ENCODE peak calls at places on chromosomes 16 and 17, in nine cellular contexts. M is heart left ventricle, E is mammary epithelial cell, F is fibroblast of mammary gland, P is osteocyte, A is lower lobe of right lung, B is foreskin fibroblast, X is RWPE2, H is body of pancreas. J is an unnamed sample.

GRCh38 chr17:32211671-32212070 is 54.0 kb upstream of the RHBDL3 start:
- DNase-seq in M (no peak), E (no peak), F (no peak), P (no peak), A (no peak), B (no peak), X (no peak), H (no peak), J (no peak)

GRCh38 chr17:61238455-61238933 is 161.1 kb upstream of the TBX2 start:
- DNase-seq in M (no peak), E (no peak), F (no peak), P (no peak), A (no peak), B (no peak), X (no peak), H (no peak), J (no peak)

GRCh38 chr17:29977836-29978235 is 36.4 kb downstream of the EFCAB5 start:
- DNase-seq in M (no peak), E (peak), F (peak), P (no peak), A (no peak), B (peak), X (no peak), H (no peak), J (no peak)

GRCh38 chr17:29039764-29040598 is 3.0 kb upstream of the PIPOX start:
- DNase-seq in M (no peak), E (peak), F (peak), P (no peak), A (no peak), B (peak), X (no peak), H (no peak), J (no peak)

GRCh38 chr17:71631483-71631882 is 489.3 kb upstream of the SOX9 start:
- DNase-seq in M (no peak), E (peak), F (peak), P (no peak), A (no peak), B (peak), X (no peak), H (no peak), J (no peak)

GRCh38 chr16:70430667-70431536 is 8.0 kb downstream of the ST3GAL2 start:
- DNase-seq in M (peak), E (no peak), F (peak), P (no peak), A (peak), B (no peak), X (no peak), H (peak), J (peak)

GRCh38 chr17:43515641-43516040 is 30.5 kb downstream of the ETV4 start:
- DNase-seq in M (no peak), E (no peak), F (no peak), P (no peak), A (no peak), B (no peak), X (no peak), H (no peak), J (no peak)

GRCh38 chr17:63446981-63447687 is 1.0 kb upstream of the CYB561 start:
- DNase-seq in M (no peak), E (no peak), F (no peak), P (no peak), A (peak), B (no peak), X (no peak), H (peak), J (no peak)

GRCh38 chr16:74667215-74667765 is 613 bp upstream of the RFWD3 start:
- DNase-seq in M (peak), E (peak), F (no peak), P (no peak), A (peak), B (peak), X (no peak), H (no peak), J (peak)

GRCh38 chr17:41420134-41420533 is 4.3 kb downstream of the KRT37 start:
- DNase-seq in M (no peak), E (peak), F (no peak), P (no peak), A (no peak), B (peak), X (no peak), H (no peak), J (no peak)

GRCh38 chr17:65122836-65123756 is 14.1 kb upstream of the RGS9 start:
- DNase-seq in M (peak), E (peak), F (peak), P (peak), A (peak), B (peak), X (peak), H (peak), J (peak)

GRCh38 chr17:41678907-41679739 is 9.6 kb upstream of the EIF1 start:
- DNase-seq in M (no peak), E (peak), F (peak), P (no peak), A (no peak), B (peak), X (no peak), H (peak), J (peak)

GRCh38 chr17:50257574-50258224 is 16.6 kb upstream of the TMEM92 start:
- DNase-seq in M (no peak), E (no peak), F (no peak), P (peak), A (no peak), B (no peak), X (no peak), H (no peak), J (peak)

GRCh38 chr16:69520800-69521602 is 44.8 kb upstream of the NFAT5 start:
- DNase-seq in M (no peak), E (no peak), F (no peak), P (no peak), A (no peak), B (peak), X (no peak), H (no peak), J (peak)

GRCh38 chr17:48625502-48626201 is 506 bp downstream of the HOXB9 start:
- DNase-seq in M (no peak), E (peak), F (no peak), P (no peak), A (no peak), B (no peak), X (no peak), H (peak), J (peak)

GRCh38 chr16:68235882-68236803 is at the start of gene ESRP2:
- DNase-seq in M (no peak), E (peak), F (no peak), P (no peak), A (peak), B (no peak), X (peak), H (peak), J (peak)

GRCh38 chr16:70437582-70438324 is 1.1 kb downstream of the ST3GAL2 start:
- DNase-seq in M (no peak), E (peak), F (peak), P (no peak), A (no peak), B (peak), X (no peak), H (peak), J (peak)

GRCh38 chr17:58539703-58540102 is 25.3 kb upstream of the MTMR4 start:
- DNase-seq in M (no peak), E (no peak), F (no peak), P (no peak), A (no peak), B (no peak), X (no peak), H (no peak), J (no peak)

GRCh38 chr16:57042157-57043111 is 49.9 kb upstream of the CPNE2 start:
- DNase-seq in M (no peak), E (peak), F (no peak), P (no peak), A (no peak), B (no peak), X (no peak), H (no peak), J (peak)

GRCh38 chr17:50484341-50485155 is 5.9 kb downstream of the RSAD1 start:
- DNase-seq in M (no peak), E (no peak), F (no peak), P (no peak), A (peak), B (no peak), X (no peak), H (no peak), J (no peak)

GRCh38 chr17:63140255-63140654 is 174.2 kb downstream of the TANC2 start:
- DNase-seq in M (no peak), E (no peak), F (peak), P (no peak), A (no peak), B (peak), X (no peak), H (peak), J (no peak)

GRCh38 chr16:79707867-79708266 is 107.3 kb upstream of the MAF start:
- DNase-seq in M (peak), E (peak), F (peak), P (no peak), A (no peak), B (peak), X (no peak), H (peak), J (no peak)

GRCh38 chr16:66443269-66443652 is 16.2 kb downstream of the BEAN1 start:
- DNase-seq in M (no peak), E (no peak), F (no peak), P (no peak), A (no peak), B (no peak), X (no peak), H (no peak), J (no peak)

GRCh38 chr17:80485846-80486245 is 9.4 kb upstream of the NPTX1 start:
- DNase-seq in M (no peak), E (no peak), F (no peak), P (no peak), A (no peak), B (no peak), X (no peak), H (no peak), J (peak)

GRCh38 chr17:32496348-32497078 is 9.7 kb downstream of the CDK5R1 start:
- DNase-seq in M (no peak), E (peak), F (peak), P (no peak), A (no peak), B (peak), X (no peak), H (no peak), J (no peak)

GRCh38 chr17:68351395-68351794 is 60.1 kb downstream of the ARSG start:
- DNase-seq in M (no peak), E (no peak), F (peak), P (no peak), A (no peak), B (peak), X (no peak), H (no peak), J (no peak)
- TF ChIP-seq CTCF in M (no peak), E (no peak), F (peak), P (no peak), A (no peak), B (peak), X (peak), H (peak), J (no peak)

GRCh38 chr17:27598337-27599050 is 32.5 kb upstream of the LGALS9 start:
- DNase-seq in M (no peak), E (no peak), F (no peak), P (no peak), A (no peak), B (no peak), X (no peak), H (no peak), J (no peak)
- TF ChIP-seq CTCF in M (no peak), E (no peak), F (no peak), P (no peak), A (no peak), B (no peak), X (no peak), H (no peak), J (no peak)

DNA sequence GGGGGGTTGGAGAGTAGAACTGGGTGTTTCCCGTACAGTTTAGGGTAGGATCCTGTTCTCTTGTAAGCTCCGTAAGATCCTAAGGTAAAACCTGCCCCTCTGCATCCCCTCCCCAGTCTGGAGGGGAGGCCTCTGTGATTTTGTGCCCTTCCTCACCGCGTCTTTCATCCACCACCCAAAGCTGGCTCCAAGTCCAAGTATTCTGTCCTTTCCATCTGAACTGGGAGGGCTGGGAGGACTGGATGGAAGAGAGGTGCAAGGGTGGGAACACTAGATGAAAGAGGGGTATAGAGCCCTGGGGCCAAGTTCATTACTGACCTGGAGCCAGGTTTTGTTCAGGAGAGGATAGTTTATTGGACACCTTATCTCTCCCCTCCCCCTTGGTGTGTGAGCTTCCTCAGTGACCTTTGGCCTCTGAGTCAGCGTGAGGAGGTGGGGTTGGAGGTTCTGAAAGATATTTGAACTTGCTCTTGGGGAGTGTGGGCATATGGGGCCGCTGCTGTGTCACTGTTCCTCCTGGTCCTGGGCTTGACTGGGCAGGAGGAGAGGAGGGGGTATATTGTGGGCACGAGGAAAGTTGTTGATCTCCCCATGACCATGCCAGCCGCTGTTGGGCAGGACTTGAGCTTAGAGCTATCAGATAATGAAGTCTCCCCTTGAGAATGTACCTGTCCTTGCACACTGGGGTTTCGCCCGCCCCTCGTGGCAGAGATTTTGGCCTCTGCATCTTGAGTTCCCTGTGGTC is 1.6 kb downstream of the LASP1 start:
- DNase-seq in M (no peak), E (peak), F (peak), P (no peak), A (peak), B (peak), X (peak), H (peak), J (peak)
- TF ChIP-seq CTCF in M (peak), E (no peak), F (peak), P (peak), A (no peak), B (no peak), X (peak), H (no peak), J (peak)

DNA sequence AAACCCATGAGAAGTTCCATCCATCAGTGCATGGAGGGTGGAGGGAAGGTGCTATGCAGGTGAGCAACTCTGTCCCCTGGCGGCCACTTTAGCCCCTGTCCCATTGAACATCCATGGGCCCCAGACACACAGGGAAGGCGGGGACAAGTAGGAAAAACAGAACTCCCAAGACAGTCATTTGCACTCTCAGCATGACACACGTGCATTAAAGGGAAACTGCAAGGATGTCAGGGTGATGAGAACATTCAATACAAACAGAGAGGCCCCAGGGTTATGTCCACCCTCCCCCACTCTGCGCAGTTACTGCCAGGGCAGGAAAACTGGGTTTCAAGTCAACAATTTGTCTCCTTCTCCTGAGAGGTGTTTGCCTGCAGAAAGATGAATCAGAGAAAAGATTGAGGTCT is 44.0 kb upstream of the AKTIP start:
- DNase-seq in M (no peak), E (peak), F (peak), P (no peak), A (no peak), B (peak), X (no peak), H (no peak), J (no peak)
- TF ChIP-seq CTCF in M (no peak), E (no peak), F (no peak), P (no peak), A (no peak), B (no peak), X (peak), H (no peak), J (peak)

GRCh38 chr17:52476638-52477313 is 318.3 kb upstream of the CA10 start:
- DNase-seq in M (no peak), E (no peak), F (no peak), P (no peak), A (no peak), B (no peak), X (no peak), H (no peak), J (no peak)
- TF ChIP-seq CTCF in M (no peak), E (no peak), F (no peak), P (no peak), A (no peak), B (no peak), X (no peak), H (no peak), J (no peak)

GRCh38 chr17:77399319-77399959 is 258.7 kb downstream of the SEC14L1 start:
- DNase-seq in M (no peak), E (no peak), F (no peak), P (no peak), A (no peak), B (no peak), X (no peak), H (no peak), J (no peak)
- TF ChIP-seq CTCF in M (no peak), E (no peak), F (no peak), P (no peak), A (no peak), B (no peak), X (no peak), H (no peak), J (no peak)

GRCh38 chr17:37413875-37414519 is 7.3 kb downstream of the TADA2A start:
- DNase-seq in M (no peak), E (no peak), F (peak), P (no peak), A (no peak), B (peak), X (no peak), H (no peak), J (no peak)
- TF ChIP-seq CTCF in M (no peak), E (peak), F (peak), P (peak), A (peak), B (peak), X (peak), H (no peak), J (no peak)

GRCh38 chr16:86513471-86514277 is 3.3 kb downstream of the FOXF1 start:
- DNase-seq in M (no peak), E (no peak), F (no peak), P (no peak), A (no peak), B (no peak), X (no peak), H (no peak), J (no peak)
- TF ChIP-seq CTCF in M (no peak), E (no peak), F (no peak), P (no peak), A (no peak), B (no peak), X (no peak), H (no peak), J (no peak)

GRCh38 chr16:22813223-22813945 is 578 bp upstream of the HS3ST2 start:
- DNase-seq in M (peak), E (peak), F (peak), P (no peak), A (peak), B (peak), X (peak), H (peak), J (peak)
- TF ChIP-seq CTCF in M (peak), E (peak), F (peak), P (peak), A (peak), B (peak), X (peak), H (peak), J (peak)

J was measured in GM13977.